ENCODE peak calls at places on chromosomes 7 and 10, in five cellular contexts. One of them, this sample, is unnamed.

GRCh38 chr10:36492590-36493510 is 632.5 kb upstream of the ANKRD30A start:
- DNase-seq in tibial artery: no peak
- DNase-seq in HFFc6: no peak
- DNase-seq in osteocyte: no peak
- DNase-seq in heart right ventricle: no peak
- DNase-seq in this sample: no peak

GRCh38 chr7:99791021-99791420 is 7.0 kb upstream of the CYP3A4 start:
- DNase-seq in tibial artery: no peak
- DNase-seq in HFFc6: peak
- DNase-seq in osteocyte: no peak
- DNase-seq in heart right ventricle: no peak
- DNase-seq in this sample: no peak

GRCh38 chr7:35576037-35576573 is 118.8 kb downstream of the HERPUD2 start:
- DNase-seq in tibial artery: no peak
- DNase-seq in HFFc6: no peak
- DNase-seq in osteocyte: no peak
- DNase-seq in heart right ventricle: peak
- DNase-seq in this sample: no peak

GRCh38 chr7:85608804-85609203 is 421.9 kb upstream of the SEMA3D start:
- DNase-seq in tibial artery: no peak
- DNase-seq in HFFc6: no peak
- DNase-seq in osteocyte: no peak
- DNase-seq in heart right ventricle: no peak
- DNase-seq in this sample: no peak

GRCh38 chr10:58512470-58513188 is at the start of gene BICC1:
- DNase-seq in tibial artery: peak
- DNase-seq in HFFc6: peak
- DNase-seq in osteocyte: peak
- DNase-seq in heart right ventricle: peak
- DNase-seq in this sample: no peak

GRCh38 chr10:20267734-20268133 is 451.5 kb downstream of the PLXDC2 start:
- DNase-seq in tibial artery: no peak
- DNase-seq in HFFc6: no peak
- DNase-seq in osteocyte: no peak
- DNase-seq in heart right ventricle: no peak
- DNase-seq in this sample: no peak

GRCh38 chr7:47941136-47941844 is 7.0 kb downstream of the PKD1L1 start:
- DNase-seq in tibial artery: peak
- DNase-seq in HFFc6: peak
- DNase-seq in osteocyte: peak
- DNase-seq in heart right ventricle: no peak
- DNase-seq in this sample: no peak

GRCh38 chr7:129118976-129119375 is 25.5 kb upstream of the TSPAN33 start:
- DNase-seq in tibial artery: no peak
- DNase-seq in HFFc6: no peak
- DNase-seq in osteocyte: no peak
- DNase-seq in heart right ventricle: no peak
- DNase-seq in this sample: no peak

GRCh38 chr7:151387161-151388006 is 22.5 kb downstream of the WDR86 start:
- DNase-seq in tibial artery: no peak
- DNase-seq in HFFc6: no peak
- DNase-seq in osteocyte: peak
- DNase-seq in heart right ventricle: no peak
- DNase-seq in this sample: no peak

GRCh38 chr7:118477026-118477425 is 252.5 kb downstream of the ANKRD7 start:
- DNase-seq in tibial artery: no peak
- DNase-seq in HFFc6: no peak
- DNase-seq in osteocyte: no peak
- DNase-seq in heart right ventricle: no peak
- DNase-seq in this sample: no peak

GRCh38 chr7:13021566-13021965 is 334.1 kb downstream of the ARL4A start:
- DNase-seq in tibial artery: no peak
- DNase-seq in HFFc6: no peak
- DNase-seq in osteocyte: no peak
- DNase-seq in heart right ventricle: no peak
- DNase-seq in this sample: no peak

GRCh38 chr10:4353059-4353655 is 472.9 kb upstream of the AKR1E2 start:
- DNase-seq in tibial artery: no peak
- DNase-seq in HFFc6: peak
- DNase-seq in osteocyte: no peak
- DNase-seq in heart right ventricle: no peak
- DNase-seq in this sample: no peak

GRCh38 chr10:31586708-31587107 is 267.7 kb downstream of the ZEB1 start:
- DNase-seq in tibial artery: peak
- DNase-seq in HFFc6: no peak
- DNase-seq in osteocyte: no peak
- DNase-seq in heart right ventricle: peak
- DNase-seq in this sample: no peak

GRCh38 chr10:97612386-97612785 is 20.9 kb downstream of the MORN4 start:
- DNase-seq in tibial artery: no peak
- DNase-seq in HFFc6: peak
- DNase-seq in osteocyte: no peak
- DNase-seq in heart right ventricle: peak
- DNase-seq in this sample: no peak

GRCh38 chr10:111370101-111370500 is 293.3 kb downstream of the ADRA2A start:
- DNase-seq in tibial artery: no peak
- DNase-seq in HFFc6: no peak
- DNase-seq in osteocyte: no peak
- DNase-seq in heart right ventricle: no peak
- DNase-seq in this sample: no peak

GRCh38 chr7:97167176-97167575 is 49.7 kb downstream of the SDHAF3 start:
- DNase-seq in tibial artery: no peak
- DNase-seq in HFFc6: no peak
- DNase-seq in osteocyte: no peak
- DNase-seq in heart right ventricle: no peak
- DNase-seq in this sample: no peak

GRCh38 chr7:139651308-139651707 is 126.5 kb downstream of the HIPK2 start:
- DNase-seq in tibial artery: no peak
- DNase-seq in HFFc6: no peak
- DNase-seq in osteocyte: no peak
- DNase-seq in heart right ventricle: no peak
- DNase-seq in this sample: no peak

GRCh38 chr7:101990811-101991418 is 173.5 kb downstream of the CUX1 start:
- DNase-seq in tibial artery: no peak
- DNase-seq in HFFc6: no peak
- DNase-seq in osteocyte: no peak
- DNase-seq in heart right ventricle: no peak
- DNase-seq in this sample: no peak

GRCh38 chr7:14685112-14685511 is 217.4 kb downstream of the DGKB start:
- DNase-seq in tibial artery: no peak
- DNase-seq in HFFc6: no peak
- DNase-seq in osteocyte: no peak
- DNase-seq in heart right ventricle: no peak
- DNase-seq in this sample: no peak

GRCh38 chr7:28748934-28749584 is 209.1 kb downstream of the TRIL start:
- DNase-seq in tibial artery: peak
- DNase-seq in HFFc6: peak
- DNase-seq in osteocyte: no peak
- DNase-seq in heart right ventricle: no peak
- DNase-seq in this sample: no peak

GRCh38 chr10:50554995-50555568 is 68.7 kb downstream of the SGMS1 start:
- DNase-seq in tibial artery: no peak
- DNase-seq in HFFc6: peak
- DNase-seq in osteocyte: no peak
- DNase-seq in heart right ventricle: no peak
- DNase-seq in this sample: peak

GRCh38 chr7:155597753-155598140 is 46.7 kb upstream of the RBM33 start:
- DNase-seq in tibial artery: no peak
- DNase-seq in HFFc6: no peak
- DNase-seq in osteocyte: no peak
- DNase-seq in heart right ventricle: no peak
- DNase-seq in this sample: no peak
- TF ChIP-seq CTCF in tibial artery: no peak
- TF ChIP-seq CTCF in HFFc6: no peak
- TF ChIP-seq CTCF in osteocyte: no peak
- TF ChIP-seq CTCF in heart right ventricle: no peak
- TF ChIP-seq CTCF in this sample: no peak

GRCh38 chr7:148261523-148261922 is 329.0 kb upstream of the C7orf33 start:
- DNase-seq in tibial artery: no peak
- DNase-seq in HFFc6: no peak
- DNase-seq in osteocyte: no peak
- DNase-seq in heart right ventricle: no peak
- DNase-seq in this sample: no peak
- TF ChIP-seq CTCF in tibial artery: no peak
- TF ChIP-seq CTCF in HFFc6: no peak
- TF ChIP-seq CTCF in osteocyte: no peak
- TF ChIP-seq CTCF in heart right ventricle: no peak
- TF ChIP-seq CTCF in this sample: no peak

GRCh38 chr10:101536800-101537199 is 51.3 kb downstream of the POLL start:
- DNase-seq in tibial artery: no peak
- DNase-seq in HFFc6: peak
- DNase-seq in osteocyte: no peak
- DNase-seq in heart right ventricle: no peak
- DNase-seq in this sample: no peak
- TF ChIP-seq CTCF in tibial artery: peak
- TF ChIP-seq CTCF in HFFc6: peak
- TF ChIP-seq CTCF in osteocyte: peak
- TF ChIP-seq CTCF in heart right ventricle: no peak
- TF ChIP-seq CTCF in this sample: peak

DNA sequence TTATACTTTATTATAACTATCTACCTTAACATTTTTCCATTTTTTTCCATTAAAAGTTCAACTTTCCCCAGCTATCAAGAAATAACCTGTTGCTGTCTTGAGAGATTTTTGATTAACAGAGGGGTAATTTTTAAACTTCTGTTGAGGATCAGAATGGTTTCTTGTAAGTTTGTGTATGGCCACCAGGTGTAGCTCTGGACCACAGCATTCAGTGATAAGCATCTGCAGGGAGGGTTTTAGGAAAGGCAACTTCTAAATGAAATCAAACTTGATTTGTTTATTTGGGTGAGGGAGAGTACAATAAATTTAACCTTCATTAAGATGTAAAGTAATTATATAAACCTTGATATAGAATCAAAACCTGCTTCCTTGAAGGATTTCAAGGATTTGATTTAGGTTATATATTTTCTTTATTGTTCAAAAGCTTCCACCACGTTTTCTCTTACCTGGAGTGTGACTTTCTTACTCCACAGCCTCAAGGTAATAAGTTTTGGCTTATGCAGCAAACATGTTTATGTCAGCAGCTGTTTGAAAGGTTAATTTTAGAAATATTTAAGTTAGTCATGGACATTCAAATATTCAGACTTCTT is 153.3 kb downstream of the STK31 start:
- DNase-seq in tibial artery: no peak
- DNase-seq in HFFc6: peak
- DNase-seq in osteocyte: no peak
- DNase-seq in heart right ventricle: no peak
- DNase-seq in this sample: peak
- TF ChIP-seq CTCF in tibial artery: no peak
- TF ChIP-seq CTCF in HFFc6: peak
- TF ChIP-seq CTCF in osteocyte: peak
- TF ChIP-seq CTCF in heart right ventricle: no peak
- TF ChIP-seq CTCF in this sample: peak

DNA sequence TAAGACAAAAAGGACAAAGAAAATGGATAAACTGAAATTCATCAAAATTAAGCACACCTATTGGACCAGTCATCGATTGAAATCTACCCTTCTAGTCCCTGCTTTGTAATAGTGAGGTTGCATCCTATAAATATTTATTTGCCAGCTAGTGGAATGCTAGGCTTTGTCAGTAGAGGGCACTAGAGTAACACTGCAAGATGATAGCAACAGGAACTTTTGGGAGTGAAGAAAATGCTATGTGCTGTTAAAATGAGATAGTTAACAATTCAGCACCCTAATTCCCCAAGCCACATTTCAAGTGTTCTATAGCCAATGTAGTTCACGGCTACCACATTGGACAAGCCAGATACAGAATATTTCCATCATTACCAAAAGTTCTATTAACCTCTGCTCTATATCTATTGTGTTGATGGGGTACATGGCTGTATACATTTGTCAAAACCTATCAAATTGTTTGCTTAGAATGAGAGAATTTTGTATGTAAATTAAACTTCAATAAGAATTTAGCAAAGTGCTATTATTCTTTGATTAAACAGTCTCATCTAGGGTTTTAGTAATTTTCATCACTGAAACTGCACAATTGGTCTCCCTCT is 69.8 kb downstream of the LSMEM1 start:
- DNase-seq in tibial artery: no peak
- DNase-seq in HFFc6: peak
- DNase-seq in osteocyte: no peak
- DNase-seq in heart right ventricle: peak
- DNase-seq in this sample: peak
- TF ChIP-seq CTCF in tibial artery: peak
- TF ChIP-seq CTCF in HFFc6: peak
- TF ChIP-seq CTCF in osteocyte: peak
- TF ChIP-seq CTCF in heart right ventricle: peak
- TF ChIP-seq CTCF in this sample: peak

DNA sequence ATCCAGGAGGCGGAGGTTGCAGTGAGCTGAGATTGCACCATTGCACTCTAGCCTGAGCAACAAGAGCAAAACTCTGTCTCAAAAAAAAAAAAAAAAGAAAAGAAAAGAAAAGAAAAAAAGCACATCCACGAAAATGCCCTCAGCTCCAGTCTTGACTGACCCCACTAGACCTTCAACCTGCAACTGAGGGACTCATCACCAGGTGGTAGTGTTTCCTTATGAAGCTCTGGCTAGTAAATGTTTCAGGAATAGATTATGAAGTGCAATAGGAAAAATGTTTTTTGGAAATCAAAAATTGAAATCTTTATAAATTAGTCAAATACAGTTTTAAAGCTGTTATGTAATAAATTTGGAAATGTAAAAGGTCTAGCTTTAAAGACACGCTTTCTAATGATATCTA is 22.4 kb downstream of the TLL2 start:
- DNase-seq in tibial artery: no peak
- DNase-seq in HFFc6: no peak
- DNase-seq in osteocyte: no peak
- DNase-seq in heart right ventricle: no peak
- DNase-seq in this sample: no peak
- TF ChIP-seq CTCF in tibial artery: no peak
- TF ChIP-seq CTCF in HFFc6: peak
- TF ChIP-seq CTCF in osteocyte: peak
- TF ChIP-seq CTCF in heart right ventricle: no peak
- TF ChIP-seq CTCF in this sample: peak

This sample was measured in AG09319.